ENCODE peak calls at places on chromosome 9, in nine cellular contexts. C is hepatocyte, L is GM23338, J is HCT116, E is neural progenitor cell, D is PC-3, H is MM.1S, O is GM23248, V is SK-N-SH. X is an unnamed sample.

GRCh38 chr9:101480386-101480785 is 44.8 kb upstream of the ALDOB start:
- DNase-seq in C (no peak), L (no peak), J (no peak), E (no peak), D (peak; percentile 5), H (no peak), O (no peak), V (no peak), X (no peak)

GRCh38 chr9:106954974-106955850 is 92.2 kb downstream of the ZNF462 start:
- DNase-seq in C (no peak), L (no peak), J (no peak), E (no peak), D (peak; percentile 83), H (no peak), O (peak; percentile 15), V (no peak), X (no peak)

GRCh38 chr9:91197232-91198181 is 164.2 kb downstream of the AUH start:
- DNase-seq in C (peak; percentile 90), L (peak; percentile 19), J (peak; percentile 85), E (no peak), D (peak; percentile 68), H (no peak), O (peak; percentile 95), V (no peak), X (no peak)

GRCh38 chr9:129412814-129413536 is 207.9 kb downstream of the C9orf50 start:
- DNase-seq in C (peak; percentile 89), L (peak; percentile 52), J (no peak), E (peak; percentile 57), D (peak; percentile 50), H (peak; percentile 40), O (peak; percentile 94), V (peak; percentile 78), X (no peak)

GRCh38 chr9:38008168-38009034 is 60.6 kb downstream of the SHB start:
- DNase-seq in C (peak; percentile 85), L (no peak), J (peak; percentile 82), E (no peak), D (peak; percentile 94), H (no peak), O (peak; percentile 98), V (no peak), X (peak; percentile 7)

GRCh38 chr9:122904466-122904822 is 715 bp downstream of the RC3H2 start:
- DNase-seq in C (peak; percentile 52), L (peak; percentile 75), J (no peak), E (peak; percentile 86), D (peak; percentile 18), H (peak; percentile 49), O (peak; percentile 65), V (peak; percentile 63), X (peak; percentile 70)

GRCh38 chr9:123451011-123451410 is 95.0 kb downstream of the CRB2 start:
- DNase-seq in C (no peak), L (no peak), J (no peak), E (no peak), D (no peak), H (no peak), O (no peak), V (no peak), X (no peak)

GRCh38 chr9:36328798-36329411 is 70.7 kb upstream of the GNE start:
- DNase-seq in C (peak; percentile 80), L (peak; percentile 76), J (peak; percentile 63), E (peak; percentile 68), D (peak; percentile 77), H (peak; percentile 71), O (peak; percentile 70), V (peak; percentile 62), X (peak; percentile 78)

GRCh38 chr9:14107977-14108376 is 206.0 kb downstream of the NFIB start:
- DNase-seq in C (peak; percentile 16), L (peak; percentile 20), J (no peak), E (no peak), D (no peak), H (no peak), O (no peak), V (no peak), X (no peak)

GRCh38 chr9:124368692-124369091 is 46.5 kb downstream of the PSMB7 start:
- DNase-seq in C (no peak), L (no peak), J (no peak), E (no peak), D (no peak), H (no peak), O (no peak), V (no peak), X (no peak)

GRCh38 chr9:86099695-86100364 is 472 bp upstream of the GOLM1 start:
- DNase-seq in C (peak; percentile 76), L (peak; percentile 71), J (peak; percentile 57), E (peak; percentile 56), D (peak; percentile 56), H (peak; percentile 64), O (peak; percentile 86), V (peak; percentile 59), X (no peak)

GRCh38 chr9:83041771-83042170 is 21.2 kb downstream of the RASEF start:
- DNase-seq in C (no peak), L (no peak), J (no peak), E (no peak), D (peak; percentile 79), H (no peak), O (no peak), V (no peak), X (no peak)

GRCh38 chr9:125484632-125485282 is 222.3 kb downstream of the MAPKAP1 start:
- DNase-seq in C (no peak), L (no peak), J (no peak), E (no peak), D (no peak), H (no peak), O (peak; percentile 88), V (no peak), X (no peak)

GRCh38 chr9:132485454-132485853 is 75.4 kb downstream of the CFAP77 start:
- DNase-seq in C (no peak), L (no peak), J (no peak), E (no peak), D (no peak), H (no peak), O (no peak), V (no peak), X (no peak)

GRCh38 chr9:3936520-3937235 is 363.2 kb downstream of the GLIS3 start:
- DNase-seq in C (no peak), L (no peak), J (no peak), E (no peak), D (no peak), H (no peak), O (no peak), V (peak; percentile 33), X (no peak)
- TF ChIP-seq EZH2phosphoT487 in C (no peak), L (no peak), J (no peak), E (no peak), D (no peak), H (no peak), O (no peak), V (no peak), X (no peak)

GRCh38 chr9:113154471-113154870 is 3.7 kb downstream of the SLC31A2 start:
- DNase-seq in C (no peak), L (no peak), J (no peak), E (no peak), D (peak; percentile 67), H (no peak), O (peak; percentile 77), V (no peak), X (no peak)

GRCh38 chr9:113150670-113151591 is at the start of gene SLC31A2:
- DNase-seq in C (peak; percentile 94), L (peak; percentile 96), J (peak; percentile 68), E (peak; percentile 96), D (peak; percentile 78), H (peak; percentile 87), O (peak; percentile 93), V (peak; percentile 95), X (peak; percentile 90)

GRCh38 chr9:113151696-113152630 is 1.2 kb downstream of the SLC31A2 start:
- DNase-seq in C (no peak), L (no peak), J (no peak), E (no peak), D (no peak), H (no peak), O (peak; percentile 20), V (no peak), X (no peak)

GRCh38 chr9:113153599-113153998 is 2.8 kb downstream of the SLC31A2 start:
- DNase-seq in C (no peak), L (no peak), J (no peak), E (no peak), D (no peak), H (no peak), O (no peak), V (no peak), X (no peak)

DNA sequence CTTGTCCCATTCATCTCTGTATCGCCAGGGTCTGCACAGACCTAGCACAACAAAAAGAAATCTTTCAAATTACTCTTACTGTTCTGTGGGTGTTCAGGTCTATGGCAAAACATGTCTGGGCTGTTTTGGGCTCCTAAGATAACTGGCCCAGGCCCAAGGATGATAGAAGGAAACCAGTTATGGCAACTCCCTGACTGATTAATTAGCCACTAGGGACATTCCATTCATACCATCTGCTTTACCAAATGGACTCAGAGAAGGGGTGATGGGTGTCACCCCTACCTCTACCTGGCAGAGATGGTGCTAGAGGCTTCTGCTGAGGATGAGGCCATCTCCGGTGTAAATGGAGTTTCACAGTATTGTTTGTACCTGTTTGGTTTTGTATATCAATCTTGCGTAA is 1.9 kb downstream of the SLC31A2 start:
- DNase-seq in C (no peak), L (peak; percentile 35), J (no peak), E (no peak), D (peak; percentile 54), H (no peak), O (peak; percentile 40), V (no peak), X (no peak)
- TF ChIP-seq EZH2phosphoT487 in C (no peak), L (no peak), J (no peak), E (no peak), D (no peak), H (no peak), O (no peak), V (no peak), X (no peak)

GRCh38 chr9:134381262-134381661 is 55.0 kb downstream of the RXRA start:
- DNase-seq in C (no peak), L (no peak), J (no peak), E (no peak), D (no peak), H (no peak), O (no peak), V (no peak), X (no peak)

GRCh38 chr9:134382733-134383132 is 56.5 kb downstream of the RXRA start:
- DNase-seq in C (peak; percentile 74), L (no peak), J (no peak), E (no peak), D (no peak), H (no peak), O (no peak), V (no peak), X (no peak)

GRCh38 chr9:134383148-134383547 is 56.9 kb downstream of the RXRA start:
- DNase-seq in C (no peak), L (no peak), J (no peak), E (no peak), D (no peak), H (no peak), O (no peak), V (no peak), X (no peak)

GRCh38 chr9:134379774-134380431 is 53.6 kb downstream of the RXRA start:
- DNase-seq in C (no peak), L (no peak), J (peak; percentile 47), E (no peak), D (peak; percentile 83), H (no peak), O (no peak), V (no peak), X (no peak)

GRCh38 chr9:134381671-134382505 is 55.6 kb downstream of the RXRA start:
- DNase-seq in C (peak; percentile 36), L (no peak), J (no peak), E (no peak), D (no peak), H (no peak), O (no peak), V (peak; percentile 65), X (peak; percentile 33)
- TF ChIP-seq EZH2phosphoT487 in C (no peak), L (no peak), J (no peak), E (no peak), D (no peak), H (no peak), O (no peak), V (no peak), X (no peak)

GRCh38 chr9:79862921-79863890 is 291.4 kb downstream of the TLE4 start:
- DNase-seq in C (no peak), L (no peak), J (no peak), E (no peak), D (no peak), H (no peak), O (no peak), V (no peak), X (no peak)
- TF ChIP-seq EZH2phosphoT487 in C (no peak), L (no peak), J (no peak), E (no peak), D (no peak), H (no peak), O (no peak), V (no peak), X (no peak)